ENCODE peak calls at places on chromosomes 16 and 17, in ten cellular contexts. D is WERI-Rb-1, K is AG04450, O is upper lobe of right lung, R is suprapubic skin, P is A549, A is heart right ventricle, V is SJCRH30, J is heart left ventricle, Y is colonic mucosa. H is an unnamed sample.

GRCh38 chr16:48836641-48837040 is 226.7 kb upstream of the N4BP1 start:
- DNase-seq in Y (no peak), R (no peak), A (no peak), V (peak), D (no peak), J (no peak), K (no peak), O (no peak), P (no peak), H (no peak)

GRCh38 chr17:38702166-38702899 is 2.7 kb upstream of the MLLT6 start:
- DNase-seq in K (peak), O (peak), A (peak), P (peak), D (peak), V (peak), Y (peak), R (peak), J (peak), H (peak)

GRCh38 chr16:9311303-9311954 is 220.0 kb downstream of the HAPSTR1 start:
- DNase-seq in V (no peak), P (no peak), R (no peak), O (no peak), K (no peak), J (no peak), D (peak), A (no peak), Y (peak), H (no peak)

GRCh38 chr16:89602273-89602951 is 11.0 kb upstream of the DPEP1 start:
- DNase-seq in V (peak), K (peak), O (no peak), A (no peak), P (peak), J (peak), D (peak), R (peak), Y (no peak), H (peak)

GRCh38 chr16:69745232-69745612 is 9.5 kb downstream of the NOB1 start:
- DNase-seq in K (no peak), A (no peak), D (no peak), Y (no peak), J (no peak), R (no peak), P (no peak), V (no peak), O (no peak), H (no peak)

GRCh38 chr17:72123496-72123963 is 2.7 kb downstream of the SOX9 start:
- DNase-seq in V (no peak), K (no peak), A (peak), P (no peak), Y (no peak), O (no peak), D (no peak), R (no peak), J (no peak), H (no peak)

GRCh38 chr17:78427140-78427539 is 48.7 kb downstream of the PGS1 start:
- DNase-seq in D (no peak), O (no peak), A (no peak), Y (no peak), P (no peak), R (no peak), J (no peak), K (no peak), V (no peak), H (no peak)

GRCh38 chr16:88102597-88102996 is 151.4 kb downstream of the BANP start:
- DNase-seq in K (no peak), J (no peak), A (no peak), V (no peak), P (no peak), D (no peak), Y (no peak), R (peak), O (no peak), H (no peak)

GRCh38 chr17:5183410-5183793 is 8.3 kb downstream of the ZNF594 start:
- DNase-seq in R (no peak), J (no peak), O (no peak), D (no peak), K (no peak), A (no peak), Y (no peak), P (no peak), V (no peak), H (no peak)
- H3K4me3 ChIP-seq in R (no peak), J (no peak), O (no peak), D (no peak), K (no peak), A (no peak), Y (no peak), P (no peak), V (no peak), H (no peak)

GRCh38 chr17:80722656-80723055 is 178.0 kb downstream of the RPTOR start:
- DNase-seq in Y (no peak), A (no peak), O (no peak), D (no peak), R (no peak), K (no peak), J (no peak), V (peak), P (no peak), H (no peak)
- H3K27ac ChIP-seq in Y (no peak), A (no peak), O (no peak), D (no peak), R (no peak), K (no peak), J (no peak), V (peak), P (no peak), H (no peak)

GRCh38 chr17:60406887-60407286 is 15.0 kb upstream of the USP32 start:
- DNase-seq in J (no peak), K (no peak), P (no peak), Y (no peak), D (no peak), V (no peak), R (no peak), O (no peak), A (no peak), H (no peak)
- H3K4me3 ChIP-seq in J (no peak), K (no peak), P (no peak), Y (no peak), D (no peak), V (no peak), R (no peak), O (no peak), A (no peak), H (no peak)

GRCh38 chr17:9342225-9342624 is 233.4 kb downstream of the STX8 start:
- DNase-seq in A (no peak), V (no peak), K (no peak), R (no peak), P (no peak), O (no peak), Y (no peak), D (no peak), J (no peak), H (no peak)

GRCh38 chr17:9343513-9343912 is 232.1 kb downstream of the STX8 start:
- DNase-seq in R (no peak), A (no peak), V (peak), K (no peak), D (peak), P (no peak), O (no peak), Y (no peak), J (no peak), H (no peak)

GRCh38 chr17:9350083-9350482 is 225.5 kb downstream of the STX8 start:
- DNase-seq in D (no peak), O (no peak), P (no peak), Y (no peak), J (no peak), V (peak), A (no peak), R (no peak), K (peak), H (no peak)

GRCh38 chr17:9346296-9346926 is 229.2 kb downstream of the STX8 start:
- DNase-seq in D (no peak), Y (no peak), K (no peak), P (no peak), R (no peak), A (no peak), J (no peak), V (no peak), O (no peak), H (no peak)
- H3K27ac ChIP-seq in D (no peak), Y (no peak), K (no peak), P (no peak), R (no peak), A (no peak), J (no peak), V (no peak), O (no peak), H (no peak)

GRCh38 chr17:74746376-74746775 is 2.1 kb upstream of the NHERF1 start:
- DNase-seq in P (no peak), V (no peak), R (no peak), O (no peak), Y (no peak), K (no peak), D (no peak), J (no peak), A (no peak), H (no peak)
- H3K4me3 ChIP-seq in P (no peak), V (no peak), R (no peak), O (no peak), Y (no peak), K (no peak), D (no peak), J (no peak), A (no peak), H (no peak)

DNA sequence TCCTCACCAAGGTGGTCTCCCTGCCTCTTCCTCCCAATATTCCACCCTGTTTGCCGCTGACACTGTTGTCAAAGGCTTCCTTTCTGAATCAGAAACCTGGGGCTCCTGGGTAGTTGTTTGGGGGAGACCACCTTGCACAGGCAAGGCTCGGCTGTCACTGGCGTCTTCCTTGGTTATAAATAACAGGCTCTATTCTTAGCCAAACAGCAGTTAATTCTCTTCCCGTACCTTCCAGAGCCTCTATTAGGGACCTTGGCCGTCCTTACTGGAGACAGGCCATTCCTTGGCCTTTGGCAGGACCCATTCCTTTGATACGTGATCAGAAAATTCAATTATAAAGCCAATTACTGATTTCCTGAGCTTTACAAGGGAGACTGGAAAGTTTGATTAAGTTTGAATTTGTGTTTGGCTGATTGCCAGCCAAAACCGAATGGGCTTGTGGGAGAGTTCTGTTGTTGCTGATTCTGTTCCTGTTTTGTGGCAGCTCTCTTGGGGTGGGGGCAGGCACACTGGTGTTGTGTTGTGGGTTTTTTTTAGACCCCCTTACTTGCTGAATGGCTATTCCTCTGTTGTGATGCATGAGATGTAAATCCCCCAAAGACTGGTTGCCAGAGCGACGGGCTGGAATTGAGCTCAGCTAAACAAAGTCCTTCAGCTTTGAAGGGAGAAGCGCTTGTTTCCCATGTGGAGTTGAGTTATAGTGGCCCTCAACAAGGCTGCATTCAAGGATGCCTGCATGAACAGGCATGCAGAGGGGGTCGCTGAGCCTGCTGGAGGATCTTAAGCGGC is 104.6 kb downstream of the GNAO1 start:
- DNase-seq in R (no peak), O (no peak), D (no peak), V (no peak), Y (no peak), J (no peak), K (no peak), A (no peak), P (no peak), H (no peak)
- H3K27ac ChIP-seq in R (no peak), O (no peak), D (no peak), V (no peak), Y (no peak), J (peak), K (no peak), A (peak), P (no peak), H (no peak)

GRCh38 chr16:30948087-30948955 is 547 bp upstream of the ORAI3 start:
- DNase-seq in A (peak), P (peak), Y (peak), V (peak), K (peak), O (peak), R (peak), D (peak), J (peak), H (peak)

GRCh38 chr16:30949655-30950515 is 1.0 kb downstream of the ORAI3 start:
- DNase-seq in K (no peak), V (peak), Y (peak), O (peak), A (peak), P (peak), R (peak), D (peak), J (peak), H (peak)

GRCh38 chr16:30948956-30949654 is at the start of gene ORAI3:
- DNase-seq in D (peak), V (peak), R (peak), J (peak), A (peak), P (peak), Y (peak), K (no peak), O (peak), H (no peak)

GRCh38 chr16:30946671-30947532 is 2.0 kb upstream of the ORAI3 start:
- DNase-seq in P (no peak), O (no peak), Y (no peak), J (no peak), A (no peak), R (no peak), V (no peak), D (no peak), K (no peak), H (no peak)

GRCh38 chr16:30947533-30948086 is 1.3 kb upstream of the ORAI3 start:
- DNase-seq in D (no peak), R (no peak), K (no peak), A (no peak), V (no peak), P (no peak), O (no peak), Y (no peak), J (no peak), H (no peak)
- H3K4me3 ChIP-seq in D (no peak), R (peak), K (no peak), A (no peak), V (no peak), P (no peak), O (no peak), Y (no peak), J (peak), H (peak)